ENCODE peak calls at places on chromosomes 16 and 17, in five cellular contexts. W, B, V, S and Q are unnamed samples. For H3K4me1 and H3K27me3, the result is how much of the 10 kb centered on the place peaks cover.

GRCh38 chr16:85421338-85422123 is 191.6 kb upstream of the GSE1 start:
- DNase-seq in W (no peak), B (no peak), V (peak), S (no peak), Q (no peak)

GRCh38 chr17:41600318-41600717 is 12.2 kb downstream of the KRT16 start:
- DNase-seq in W (no peak), B (no peak), V (no peak), S (no peak), Q (no peak)

GRCh38 chr16:88194397-88195020 is 188.2 kb upstream of the ZNF469 start:
- DNase-seq in W (no peak), B (no peak), V (peak), S (no peak), Q (peak)

GRCh38 chr17:16945513-16946201 is 26.3 kb downstream of the TNFRSF13B start:
- DNase-seq in W (peak), B (peak), V (peak), S (no peak), Q (no peak)

GRCh38 chr16:72976747-72977064 is 71.2 kb downstream of the ZFHX3 start:
- DNase-seq in W (no peak), B (no peak), V (no peak), S (no peak), Q (no peak)

GRCh38 chr16:85615014-85615851 is 2.1 kb downstream of the GSE1 start:
- DNase-seq in W (peak), B (peak), V (peak), S (peak), Q (peak)

GRCh38 chr17:67615011-67615561 is 102.7 kb upstream of the NOL11 start:
- DNase-seq in W (no peak), B (no peak), V (no peak), S (no peak), Q (peak)

GRCh38 chr16:66525396-66526180 is 24.3 kb downstream of the TK2 start:
- DNase-seq in W (no peak), B (no peak), V (no peak), S (no peak), Q (no peak)

GRCh38 chr17:17784599-17785264 is 52.1 kb downstream of the SREBF1 start:
- DNase-seq in W (no peak), B (no peak), V (no peak), S (peak), Q (no peak)

GRCh38 chr16:67456383-67457140 is 24.4 kb downstream of the ATP6V0D1 start:
- DNase-seq in W (peak), B (no peak), V (peak), S (no peak), Q (peak)

GRCh38 chr17:80513892-80514291 is 30.7 kb upstream of the RPTOR start:
- DNase-seq in W (no peak), B (no peak), V (no peak), S (no peak), Q (no peak)

GRCh38 chr17:72038427-72038826 is 82.4 kb upstream of the SOX9 start:
- DNase-seq in W (no peak), B (no peak), V (no peak), S (no peak), Q (no peak)

GRCh38 chr17:40364906-40365305 is 369 bp upstream of the GJD3 start:
- DNase-seq in W (no peak), B (no peak), V (no peak), S (no peak), Q (no peak)

GRCh38 chr16:54459509-54460235 is 173.1 kb upstream of the IRX3 start:
- DNase-seq in W (no peak), B (no peak), V (no peak), S (no peak), Q (no peak)

GRCh38 chr17:20271016-20271610 is 196.2 kb downstream of the LGALS9B start:
- DNase-seq in W (no peak), B (no peak), V (no peak), S (no peak), Q (no peak)

GRCh38 chr17:40550608-40551007 is 14.7 kb downstream of the CCR7 start:
- DNase-seq in W (peak), B (no peak), V (peak), S (no peak), Q (no peak)

GRCh38 chr17:39174907-39175694 is 9.1 kb upstream of the ARL5C start:
- DNase-seq in W (peak), B (peak), V (peak), S (peak), Q (no peak)

GRCh38 chr17:44012874-44013273 is 1.9 kb downstream of the TMEM101 start:
- DNase-seq in W (no peak), B (no peak), V (no peak), S (no peak), Q (no peak)

GRCh38 chr16:75282811-75283281 is 31.4 kb upstream of the BCAR1 start:
- DNase-seq in W (no peak), B (no peak), V (no peak), S (no peak), Q (peak)

GRCh38 chr17:59373879-59374495 is 42.5 kb downstream of the YPEL2 start:
- DNase-seq in W (no peak), B (no peak), V (no peak), S (no peak), Q (no peak)

GRCh38 chr16:9458816-9459215 is 367.4 kb downstream of the HAPSTR1 start:
- DNase-seq in W (no peak), B (no peak), V (no peak), S (no peak), Q (no peak)

GRCh38 chr17:50318551-50319310 is 27.2 kb upstream of the XYLT2 start:
- DNase-seq in W (no peak), B (no peak), V (no peak), S (no peak), Q (peak)

GRCh38 chr17:39679521-39680192 is 8.2 kb downstream of the PGAP3 start:
- DNase-seq in W (no peak), B (no peak), V (no peak), S (no peak), Q (no peak)

GRCh38 chr16:81500833-81501521 is 56.4 kb downstream of the CMIP start:
- DNase-seq in W (no peak), B (no peak), V (no peak), S (peak), Q (peak)

GRCh38 chr17:1469231-1469852 is 13.3 kb upstream of the CRK start:
- DNase-seq in W (no peak), B (no peak), V (no peak), S (no peak), Q (no peak)

GRCh38 chr16:83068686-83069085 is 441.9 kb downstream of the CDH13 start:
- DNase-seq in W (no peak), B (no peak), V (no peak), S (no peak), Q (no peak)

GRCh38 chr17:14301279-14301760 is 439 bp downstream of the HS3ST3B1 start:
- DNase-seq in W (no peak), B (no peak), V (no peak), S (no peak), Q (no peak)

GRCh38 chr17:14303343-14304221 is 2.7 kb downstream of the HS3ST3B1 start:
- DNase-seq in W (no peak), B (no peak), V (no peak), S (no peak), Q (peak)

GRCh38 chr17:14301761-14302401 is 1.0 kb downstream of the HS3ST3B1 start:
- DNase-seq in W (no peak), B (no peak), V (no peak), S (no peak), Q (no peak)

GRCh38 chr17:14304222-14304844 is 3.5 kb downstream of the HS3ST3B1 start:
- DNase-seq in W (no peak), B (no peak), V (no peak), S (no peak), Q (no peak)

DNA sequence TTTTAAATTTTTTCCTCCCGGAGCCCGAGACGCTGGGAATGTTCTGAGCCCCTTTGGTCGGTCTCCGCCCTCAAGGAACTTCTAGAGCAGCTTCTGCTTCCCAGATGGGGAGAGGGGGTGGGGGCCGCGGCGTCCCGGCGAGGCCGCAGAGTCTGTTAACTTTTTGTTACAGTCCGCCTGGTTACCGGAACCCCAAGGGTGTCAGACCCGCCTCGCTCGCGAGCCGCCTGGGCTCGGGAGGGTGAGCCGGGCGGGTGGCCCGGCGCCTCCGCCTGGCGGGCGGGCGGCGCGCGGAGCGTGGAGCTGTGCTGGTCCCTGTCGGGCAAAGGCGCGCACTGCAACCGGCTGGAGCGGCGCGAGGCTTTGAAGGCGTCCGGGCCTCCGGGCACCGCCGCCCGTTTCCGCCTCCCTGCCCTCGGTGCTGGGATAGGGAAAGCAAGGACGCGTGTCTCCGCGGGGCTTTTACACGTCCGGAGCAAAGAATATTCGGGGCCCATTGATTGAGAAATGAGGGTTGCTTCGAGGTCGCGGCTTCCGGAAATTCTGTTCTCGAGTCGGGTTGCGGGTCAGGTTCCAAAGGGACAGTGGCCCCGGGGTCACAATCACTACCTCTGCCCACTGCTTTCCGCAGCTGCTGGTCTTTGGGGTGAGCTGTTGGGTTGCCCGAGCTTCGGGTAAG is 1.7 kb downstream of the HS3ST3B1 start:
- DNase-seq in W (peak), B (peak), V (peak), S (peak), Q (peak)
- H3K4me1 ChIP-seq in W (half or more), B (under half), V (under half), S (under half), Q (under half)

GRCh38 chr16:21302454-21302853 is 24.4 kb upstream of the CRYM start:
- DNase-seq in W (no peak), B (no peak), V (no peak), S (no peak), Q (peak)

GRCh38 chr16:21301895-21302291 is 23.8 kb upstream of the CRYM start:
- DNase-seq in W (no peak), B (no peak), V (no peak), S (peak), Q (peak)

GRCh38 chr16:21301168-21301894 is 23.2 kb upstream of the CRYM start:
- DNase-seq in W (peak), B (peak), V (peak), S (peak), Q (peak)

GRCh38 chr16:21300309-21301167 is 22.4 kb upstream of the CRYM start:
- DNase-seq in W (peak), B (peak), V (peak), S (peak), Q (peak)

GRCh38 chr16:21302898-21303528 is 24.9 kb upstream of the CRYM start:
- DNase-seq in W (no peak), B (peak), V (no peak), S (peak), Q (peak)
- H3K27me3 ChIP-seq in W (under half), B (under half), V (under half), S (under half), Q (under half)

GRCh38 chr16:29790949-29791844 is 646 bp downstream of the KIF22 start:
- DNase-seq in W (no peak), B (no peak), V (no peak), S (no peak), Q (no peak)
- H3K4me1 ChIP-seq in W (under half), B (under half), V (under half), S (under half), Q (under half)

GRCh38 chr17:36464765-36465088 is 21.8 kb upstream of the ZNHIT3 start:
- DNase-seq in W (no peak), B (no peak), V (no peak), S (no peak), Q (no peak)
- H3K27me3 ChIP-seq in W (under half), B (under half), V (under half), S (under half), Q (under half)

DNA sequence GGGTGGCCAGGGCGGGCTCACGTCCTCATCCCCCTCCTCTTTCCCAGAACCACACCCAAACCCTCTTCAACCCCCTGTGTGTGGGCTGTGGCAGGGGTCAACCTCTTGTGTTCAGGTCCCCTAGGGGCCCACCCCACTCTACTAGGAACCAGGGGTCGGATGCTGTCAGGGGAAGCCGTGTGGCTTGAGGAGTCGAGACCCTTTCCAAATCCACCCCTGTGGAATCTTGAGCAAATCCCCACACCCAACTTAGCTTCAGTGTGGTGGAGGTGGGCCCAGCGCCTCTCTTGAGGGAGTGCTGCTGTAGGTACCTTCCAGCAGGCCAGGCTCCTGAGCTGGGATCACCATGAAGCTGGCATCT is 121.5 kb downstream of the MRM1 start:
- DNase-seq in W (no peak), B (no peak), V (no peak), S (no peak), Q (no peak)
- H3K4me1 ChIP-seq in W (under half), B (under half), V (under half), S (under half), Q (under half)

GRCh38 chr17:396788-397187 is 44.2 kb upstream of the RPH3AL start:
- DNase-seq in W (no peak), B (no peak), V (no peak), S (no peak), Q (no peak)
- H3K27me3 ChIP-seq in W (under half), B (under half), V (under half), S (under half), Q (under half)